ENCODE peak calls at places on chromosomes 11 and 22, in eight cellular contexts. One of them, this sample, is unnamed.

GRCh38 chr11:12293486-12293885 is 83.9 kb upstream of the PARVA start:
- DNase-seq in hepatocyte: no peak
- DNase-seq in cardiac muscle cell: no peak
- DNase-seq in heart left ventricle: no peak
- DNase-seq in IMR-90: no peak
- DNase-seq in neural progenitor cell: no peak
- DNase-seq in HCT116: no peak
- DNase-seq in naive thymus-derived CD4-positive, alpha-beta T cell: no peak
- DNase-seq in this sample: no peak

GRCh38 chr11:60121259-60121658 is 32.8 kb downstream of the MS4A2 start:
- DNase-seq in hepatocyte: peak
- DNase-seq in cardiac muscle cell: peak
- DNase-seq in heart left ventricle: no peak
- DNase-seq in IMR-90: no peak
- DNase-seq in neural progenitor cell: no peak
- DNase-seq in HCT116: no peak
- DNase-seq in naive thymus-derived CD4-positive, alpha-beta T cell: no peak
- DNase-seq in this sample: no peak

GRCh38 chr22:31337178-31337577 is 9.0 kb downstream of the PATZ1 start:
- DNase-seq in hepatocyte: peak
- DNase-seq in cardiac muscle cell: no peak
- DNase-seq in heart left ventricle: no peak
- DNase-seq in IMR-90: peak
- DNase-seq in neural progenitor cell: no peak
- DNase-seq in HCT116: no peak
- DNase-seq in naive thymus-derived CD4-positive, alpha-beta T cell: no peak
- DNase-seq in this sample: no peak

GRCh38 chr11:73171762-73172161 is 29.6 kb upstream of the FCHSD2 start:
- DNase-seq in hepatocyte: no peak
- DNase-seq in cardiac muscle cell: no peak
- DNase-seq in heart left ventricle: no peak
- DNase-seq in IMR-90: peak
- DNase-seq in neural progenitor cell: no peak
- DNase-seq in HCT116: no peak
- DNase-seq in naive thymus-derived CD4-positive, alpha-beta T cell: no peak
- DNase-seq in this sample: no peak

GRCh38 chr11:120966840-120967239 is 57.1 kb upstream of the TBCEL start:
- DNase-seq in hepatocyte: no peak
- DNase-seq in cardiac muscle cell: no peak
- DNase-seq in heart left ventricle: no peak
- DNase-seq in IMR-90: no peak
- DNase-seq in neural progenitor cell: no peak
- DNase-seq in HCT116: no peak
- DNase-seq in naive thymus-derived CD4-positive, alpha-beta T cell: no peak
- DNase-seq in this sample: no peak

GRCh38 chr11:96761451-96761850 is 371.6 kb downstream of the JRKL start:
- DNase-seq in hepatocyte: no peak
- DNase-seq in cardiac muscle cell: no peak
- DNase-seq in heart left ventricle: no peak
- DNase-seq in IMR-90: no peak
- DNase-seq in neural progenitor cell: no peak
- DNase-seq in HCT116: no peak
- DNase-seq in naive thymus-derived CD4-positive, alpha-beta T cell: no peak
- DNase-seq in this sample: no peak

GRCh38 chr22:46797355-46797754 is 34.9 kb downstream of the TBC1D22A start:
- DNase-seq in hepatocyte: peak
- DNase-seq in cardiac muscle cell: peak
- DNase-seq in heart left ventricle: no peak
- DNase-seq in IMR-90: peak
- DNase-seq in neural progenitor cell: no peak
- DNase-seq in HCT116: no peak
- DNase-seq in naive thymus-derived CD4-positive, alpha-beta T cell: no peak
- DNase-seq in this sample: no peak

GRCh38 chr11:76935030-76935429 is 74.3 kb downstream of the ACER3 start:
- DNase-seq in hepatocyte: no peak
- DNase-seq in cardiac muscle cell: peak
- DNase-seq in heart left ventricle: no peak
- DNase-seq in IMR-90: no peak
- DNase-seq in neural progenitor cell: peak
- DNase-seq in HCT116: no peak
- DNase-seq in naive thymus-derived CD4-positive, alpha-beta T cell: no peak
- DNase-seq in this sample: no peak

GRCh38 chr11:13126430-13126829 is 117.3 kb downstream of the RASSF10 start:
- DNase-seq in hepatocyte: no peak
- DNase-seq in cardiac muscle cell: no peak
- DNase-seq in heart left ventricle: no peak
- DNase-seq in IMR-90: peak
- DNase-seq in neural progenitor cell: no peak
- DNase-seq in HCT116: no peak
- DNase-seq in naive thymus-derived CD4-positive, alpha-beta T cell: no peak
- DNase-seq in this sample: no peak

GRCh38 chr22:29032584-29032983 is 29.0 kb downstream of the C22orf31 start:
- DNase-seq in hepatocyte: no peak
- DNase-seq in cardiac muscle cell: no peak
- DNase-seq in heart left ventricle: no peak
- DNase-seq in IMR-90: peak
- DNase-seq in neural progenitor cell: no peak
- DNase-seq in HCT116: no peak
- DNase-seq in naive thymus-derived CD4-positive, alpha-beta T cell: no peak
- DNase-seq in this sample: no peak

GRCh38 chr11:75344761-75345454 is 6.6 kb downstream of the ARRB1 start:
- DNase-seq in hepatocyte: no peak
- DNase-seq in cardiac muscle cell: no peak
- DNase-seq in heart left ventricle: peak
- DNase-seq in IMR-90: peak
- DNase-seq in neural progenitor cell: no peak
- DNase-seq in HCT116: no peak
- DNase-seq in naive thymus-derived CD4-positive, alpha-beta T cell: no peak
- DNase-seq in this sample: no peak

GRCh38 chr11:130786987-130787688 is 129.1 kb downstream of the SNX19 start:
- DNase-seq in hepatocyte: no peak
- DNase-seq in cardiac muscle cell: no peak
- DNase-seq in heart left ventricle: peak
- DNase-seq in IMR-90: peak
- DNase-seq in neural progenitor cell: no peak
- DNase-seq in HCT116: no peak
- DNase-seq in naive thymus-derived CD4-positive, alpha-beta T cell: no peak
- DNase-seq in this sample: no peak

GRCh38 chr11:47186937-47187681 is 875 bp upstream of the PACSIN3 start:
- DNase-seq in hepatocyte: peak
- DNase-seq in cardiac muscle cell: peak
- DNase-seq in heart left ventricle: peak
- DNase-seq in IMR-90: peak
- DNase-seq in neural progenitor cell: peak
- DNase-seq in HCT116: no peak
- DNase-seq in naive thymus-derived CD4-positive, alpha-beta T cell: no peak
- DNase-seq in this sample: peak

GRCh38 chr11:64112771-64113461 is 53.0 kb downstream of the MACROD1 start:
- DNase-seq in hepatocyte: no peak
- DNase-seq in cardiac muscle cell: no peak
- DNase-seq in heart left ventricle: no peak
- DNase-seq in IMR-90: no peak
- DNase-seq in neural progenitor cell: no peak
- DNase-seq in HCT116: no peak
- DNase-seq in naive thymus-derived CD4-positive, alpha-beta T cell: no peak
- DNase-seq in this sample: no peak

GRCh38 chr11:12756101-12756500 is 81.9 kb downstream of the TEAD1 start:
- DNase-seq in hepatocyte: no peak
- DNase-seq in cardiac muscle cell: no peak
- DNase-seq in heart left ventricle: no peak
- DNase-seq in IMR-90: no peak
- DNase-seq in neural progenitor cell: no peak
- DNase-seq in HCT116: no peak
- DNase-seq in naive thymus-derived CD4-positive, alpha-beta T cell: no peak
- DNase-seq in this sample: no peak

GRCh38 chr11:23423119-23423518 is 562.8 kb upstream of the CCDC179 start:
- DNase-seq in hepatocyte: no peak
- DNase-seq in cardiac muscle cell: no peak
- DNase-seq in heart left ventricle: no peak
- DNase-seq in IMR-90: peak
- DNase-seq in neural progenitor cell: no peak
- DNase-seq in HCT116: no peak
- DNase-seq in naive thymus-derived CD4-positive, alpha-beta T cell: no peak
- DNase-seq in this sample: no peak

GRCh38 chr11:128473631-128474030 is 113.7 kb downstream of the ETS1 start:
- DNase-seq in hepatocyte: no peak
- DNase-seq in cardiac muscle cell: no peak
- DNase-seq in heart left ventricle: no peak
- DNase-seq in IMR-90: no peak
- DNase-seq in neural progenitor cell: no peak
- DNase-seq in HCT116: no peak
- DNase-seq in naive thymus-derived CD4-positive, alpha-beta T cell: no peak
- DNase-seq in this sample: no peak

GRCh38 chr11:93020248-93021088 is 51.0 kb downstream of the MTNR1B start:
- DNase-seq in hepatocyte: no peak
- DNase-seq in cardiac muscle cell: no peak
- DNase-seq in heart left ventricle: no peak
- DNase-seq in IMR-90: peak
- DNase-seq in neural progenitor cell: no peak
- DNase-seq in HCT116: no peak
- DNase-seq in naive thymus-derived CD4-positive, alpha-beta T cell: no peak
- DNase-seq in this sample: no peak

GRCh38 chr11:105911454-105911853 is 110.6 kb downstream of the MSANTD4 start:
- DNase-seq in hepatocyte: no peak
- DNase-seq in cardiac muscle cell: no peak
- DNase-seq in heart left ventricle: no peak
- DNase-seq in IMR-90: peak
- DNase-seq in neural progenitor cell: no peak
- DNase-seq in HCT116: no peak
- DNase-seq in naive thymus-derived CD4-positive, alpha-beta T cell: no peak
- DNase-seq in this sample: no peak

GRCh38 chr11:102853956-102854355 is 10.5 kb upstream of the MMP3 start:
- DNase-seq in hepatocyte: peak
- DNase-seq in cardiac muscle cell: no peak
- DNase-seq in heart left ventricle: no peak
- DNase-seq in IMR-90: no peak
- DNase-seq in neural progenitor cell: no peak
- DNase-seq in HCT116: no peak
- DNase-seq in naive thymus-derived CD4-positive, alpha-beta T cell: no peak
- DNase-seq in this sample: no peak
- H3K4me3 ChIP-seq in hepatocyte: no peak
- H3K4me3 ChIP-seq in cardiac muscle cell: no peak
- H3K4me3 ChIP-seq in heart left ventricle: no peak
- H3K4me3 ChIP-seq in IMR-90: no peak
- H3K4me3 ChIP-seq in neural progenitor cell: no peak
- H3K4me3 ChIP-seq in HCT116: no peak
- H3K4me3 ChIP-seq in naive thymus-derived CD4-positive, alpha-beta T cell: no peak
- H3K4me3 ChIP-seq in this sample: no peak

DNA sequence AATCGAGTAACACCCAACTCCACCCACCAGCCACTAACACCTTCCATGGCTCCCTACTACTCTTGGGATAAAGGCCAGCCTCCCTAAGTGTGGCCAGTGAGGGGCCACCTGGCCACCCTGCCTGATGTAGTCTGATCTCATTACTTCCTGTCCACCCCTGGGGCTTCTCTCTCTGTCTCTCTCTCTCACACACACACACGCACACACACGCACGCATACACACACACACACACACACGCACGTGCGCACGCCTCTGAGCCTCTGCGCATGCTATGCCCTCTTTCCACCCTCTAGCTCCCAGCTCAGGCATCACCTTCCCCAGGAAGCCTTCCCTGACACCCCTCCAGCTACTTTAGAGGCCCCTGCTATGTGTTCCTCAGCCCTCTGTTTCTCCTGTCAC is 3.9 kb downstream of the MFNG start:
- DNase-seq in hepatocyte: no peak
- DNase-seq in cardiac muscle cell: no peak
- DNase-seq in heart left ventricle: no peak
- DNase-seq in IMR-90: peak
- DNase-seq in neural progenitor cell: no peak
- DNase-seq in HCT116: no peak
- DNase-seq in naive thymus-derived CD4-positive, alpha-beta T cell: no peak
- DNase-seq in this sample: peak
- H3K27ac ChIP-seq in hepatocyte: no peak
- H3K27ac ChIP-seq in cardiac muscle cell: no peak
- H3K27ac ChIP-seq in heart left ventricle: no peak
- H3K27ac ChIP-seq in IMR-90: no peak
- H3K27ac ChIP-seq in neural progenitor cell: no peak
- H3K27ac ChIP-seq in HCT116: no peak
- H3K27ac ChIP-seq in naive thymus-derived CD4-positive, alpha-beta T cell: peak
- H3K27ac ChIP-seq in this sample: no peak

DNA sequence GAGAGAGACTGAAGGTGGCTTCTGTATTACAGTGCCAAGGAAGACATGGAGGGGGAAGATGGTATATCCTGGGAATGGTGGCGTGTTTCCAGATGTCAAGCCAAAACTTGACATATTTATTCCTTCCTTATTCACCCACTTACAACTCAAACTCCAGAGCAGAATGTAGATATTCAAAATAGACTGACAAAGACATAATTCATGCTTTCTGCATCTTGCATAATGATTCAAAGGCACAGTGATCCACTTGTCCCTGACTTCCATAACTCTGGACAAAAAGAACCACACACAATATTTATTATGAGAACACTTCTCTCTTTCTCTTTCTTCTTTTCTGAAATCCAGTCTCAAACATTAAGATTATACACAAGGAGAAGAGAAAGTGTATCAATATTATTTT is 48.9 kb downstream of the SLC17A6 start:
- DNase-seq in hepatocyte: no peak
- DNase-seq in cardiac muscle cell: no peak
- DNase-seq in heart left ventricle: no peak
- DNase-seq in IMR-90: no peak
- DNase-seq in neural progenitor cell: no peak
- DNase-seq in HCT116: no peak
- DNase-seq in naive thymus-derived CD4-positive, alpha-beta T cell: no peak
- DNase-seq in this sample: no peak
- H3K4me3 ChIP-seq in hepatocyte: no peak
- H3K4me3 ChIP-seq in cardiac muscle cell: no peak
- H3K4me3 ChIP-seq in heart left ventricle: no peak
- H3K4me3 ChIP-seq in IMR-90: no peak
- H3K4me3 ChIP-seq in neural progenitor cell: no peak
- H3K4me3 ChIP-seq in HCT116: no peak
- H3K4me3 ChIP-seq in naive thymus-derived CD4-positive, alpha-beta T cell: no peak
- H3K4me3 ChIP-seq in this sample: no peak

GRCh38 chr11:86068138-86068861 is 584 bp downstream of the PICALM start:
- DNase-seq in hepatocyte: peak
- DNase-seq in cardiac muscle cell: peak
- DNase-seq in heart left ventricle: peak
- DNase-seq in IMR-90: no peak
- DNase-seq in neural progenitor cell: peak
- DNase-seq in HCT116: no peak
- DNase-seq in naive thymus-derived CD4-positive, alpha-beta T cell: peak
- DNase-seq in this sample: peak

GRCh38 chr11:86066033-86066432 is 2.9 kb downstream of the PICALM start:
- DNase-seq in hepatocyte: no peak
- DNase-seq in cardiac muscle cell: no peak
- DNase-seq in heart left ventricle: no peak
- DNase-seq in IMR-90: no peak
- DNase-seq in neural progenitor cell: no peak
- DNase-seq in HCT116: no peak
- DNase-seq in naive thymus-derived CD4-positive, alpha-beta T cell: no peak
- DNase-seq in this sample: no peak

GRCh38 chr11:86068951-86069407 is at the start of gene PICALM:
- DNase-seq in hepatocyte: peak
- DNase-seq in cardiac muscle cell: peak
- DNase-seq in heart left ventricle: peak
- DNase-seq in IMR-90: peak
- DNase-seq in neural progenitor cell: peak
- DNase-seq in HCT116: peak
- DNase-seq in naive thymus-derived CD4-positive, alpha-beta T cell: peak
- DNase-seq in this sample: peak

GRCh38 chr11:86067230-86068137 is 1.4 kb downstream of the PICALM start:
- DNase-seq in hepatocyte: peak
- DNase-seq in cardiac muscle cell: peak
- DNase-seq in heart left ventricle: no peak
- DNase-seq in IMR-90: no peak
- DNase-seq in neural progenitor cell: no peak
- DNase-seq in HCT116: no peak
- DNase-seq in naive thymus-derived CD4-positive, alpha-beta T cell: peak
- DNase-seq in this sample: peak

GRCh38 chr11:86066606-86067229 is 2.2 kb downstream of the PICALM start:
- DNase-seq in hepatocyte: no peak
- DNase-seq in cardiac muscle cell: no peak
- DNase-seq in heart left ventricle: no peak
- DNase-seq in IMR-90: no peak
- DNase-seq in neural progenitor cell: no peak
- DNase-seq in HCT116: no peak
- DNase-seq in naive thymus-derived CD4-positive, alpha-beta T cell: no peak
- DNase-seq in this sample: no peak
- H3K27ac ChIP-seq in hepatocyte: peak
- H3K27ac ChIP-seq in cardiac muscle cell: peak
- H3K27ac ChIP-seq in heart left ventricle: peak
- H3K27ac ChIP-seq in IMR-90: no peak
- H3K27ac ChIP-seq in neural progenitor cell: no peak
- H3K27ac ChIP-seq in HCT116: no peak
- H3K27ac ChIP-seq in naive thymus-derived CD4-positive, alpha-beta T cell: peak
- H3K27ac ChIP-seq in this sample: peak